ENCODE peak calls at places on chromosomes 7 and 10, in seven cellular contexts. One of them, this sample, is unnamed.

GRCh38 chr7:139753693-139754111 is 24.1 kb downstream of the HIPK2 start:
- DNase-seq in H1: no peak
- DNase-seq in K562: no peak
- DNase-seq in GM12878: no peak
- DNase-seq in HCT116: no peak
- DNase-seq in HepG2: no peak
- DNase-seq in SK-N-SH: no peak
- DNase-seq in this sample: no peak

GRCh38 chr10:62025901-62026879 is 124.7 kb downstream of the ARID5B start:
- DNase-seq in SK-N-SH: no peak
- DNase-seq in H1: no peak
- DNase-seq in GM12878: no peak
- DNase-seq in K562: no peak
- DNase-seq in HCT116: no peak
- DNase-seq in HepG2: no peak
- DNase-seq in this sample: no peak

GRCh38 chr7:132073920-132074589 is 502.2 kb downstream of the PLXNA4 start:
- DNase-seq in K562: no peak
- DNase-seq in HepG2: no peak
- DNase-seq in HCT116: no peak
- DNase-seq in SK-N-SH: no peak
- DNase-seq in H1: no peak
- DNase-seq in GM12878: no peak
- DNase-seq in this sample: no peak

GRCh38 chr7:106041140-106041717 is 70.9 kb downstream of the SYPL1 start:
- DNase-seq in H1: no peak
- DNase-seq in K562: peak
- DNase-seq in HCT116: peak
- DNase-seq in SK-N-SH: peak
- DNase-seq in HepG2: peak
- DNase-seq in GM12878: no peak
- DNase-seq in this sample: peak

GRCh38 chr10:92434385-92434784 is 139.5 kb downstream of the IDE start:
- DNase-seq in K562: no peak
- DNase-seq in SK-N-SH: no peak
- DNase-seq in HepG2: no peak
- DNase-seq in GM12878: no peak
- DNase-seq in HCT116: no peak
- DNase-seq in H1: no peak
- DNase-seq in this sample: no peak

GRCh38 chr7:116329845-116330503 is 119.6 kb downstream of the TES start:
- DNase-seq in HCT116: no peak
- DNase-seq in SK-N-SH: no peak
- DNase-seq in HepG2: no peak
- DNase-seq in GM12878: no peak
- DNase-seq in H1: no peak
- DNase-seq in K562: no peak
- DNase-seq in this sample: no peak

GRCh38 chr7:108246227-108246837 is 116.2 kb upstream of the LAMB4 start:
- DNase-seq in HCT116: peak
- DNase-seq in K562: peak
- DNase-seq in HepG2: peak
- DNase-seq in SK-N-SH: no peak
- DNase-seq in H1: peak
- DNase-seq in GM12878: peak
- DNase-seq in this sample: no peak

GRCh38 chr10:28120043-28120749 is 121.3 kb upstream of the ODAD2 start:
- DNase-seq in SK-N-SH: no peak
- DNase-seq in GM12878: no peak
- DNase-seq in HCT116: peak
- DNase-seq in H1: no peak
- DNase-seq in K562: no peak
- DNase-seq in HepG2: no peak
- DNase-seq in this sample: no peak

GRCh38 chr7:23700058-23700457 is 10.0 kb upstream of the STK31 start:
- DNase-seq in HepG2: no peak
- DNase-seq in K562: no peak
- DNase-seq in GM12878: no peak
- DNase-seq in SK-N-SH: peak
- DNase-seq in HCT116: no peak
- DNase-seq in H1: no peak
- DNase-seq in this sample: no peak

GRCh38 chr10:72015868-72016267 is 51.7 kb downstream of the CHST3 start:
- DNase-seq in H1: no peak
- DNase-seq in K562: no peak
- DNase-seq in HepG2: no peak
- DNase-seq in HCT116: no peak
- DNase-seq in GM12878: no peak
- DNase-seq in SK-N-SH: no peak
- DNase-seq in this sample: no peak

GRCh38 chr7:8283968-8284367 is 22.0 kb upstream of the ICA1 start:
- DNase-seq in GM12878: no peak
- DNase-seq in HepG2: no peak
- DNase-seq in HCT116: no peak
- DNase-seq in SK-N-SH: no peak
- DNase-seq in K562: no peak
- DNase-seq in H1: no peak
- DNase-seq in this sample: no peak

GRCh38 chr7:12637819-12638592 is 49.4 kb upstream of the ARL4A start:
- DNase-seq in K562: no peak
- DNase-seq in SK-N-SH: peak
- DNase-seq in GM12878: no peak
- DNase-seq in H1: no peak
- DNase-seq in HCT116: no peak
- DNase-seq in HepG2: no peak
- DNase-seq in this sample: no peak

GRCh38 chr7:158113321-158114025 is 474.1 kb downstream of the PTPRN2 start:
- DNase-seq in HepG2: no peak
- DNase-seq in K562: no peak
- DNase-seq in SK-N-SH: no peak
- DNase-seq in GM12878: no peak
- DNase-seq in H1: no peak
- DNase-seq in HCT116: no peak
- DNase-seq in this sample: no peak

GRCh38 chr7:41592794-41593193 is 110.1 kb downstream of the INHBA start:
- DNase-seq in K562: no peak
- DNase-seq in SK-N-SH: no peak
- DNase-seq in H1: no peak
- DNase-seq in HepG2: no peak
- DNase-seq in HCT116: no peak
- DNase-seq in GM12878: no peak
- DNase-seq in this sample: no peak

GRCh38 chr7:107690611-107691010 is 30.0 kb downstream of the SLC26A4 start:
- DNase-seq in GM12878: no peak
- DNase-seq in SK-N-SH: no peak
- DNase-seq in HepG2: no peak
- DNase-seq in HCT116: no peak
- DNase-seq in H1: no peak
- DNase-seq in K562: peak
- DNase-seq in this sample: no peak

GRCh38 chr10:6173203-6173602 is 29.5 kb upstream of the PFKFB3 start:
- DNase-seq in HepG2: peak
- DNase-seq in HCT116: no peak
- DNase-seq in K562: no peak
- DNase-seq in SK-N-SH: no peak
- DNase-seq in H1: no peak
- DNase-seq in GM12878: no peak
- DNase-seq in this sample: peak

DNA sequence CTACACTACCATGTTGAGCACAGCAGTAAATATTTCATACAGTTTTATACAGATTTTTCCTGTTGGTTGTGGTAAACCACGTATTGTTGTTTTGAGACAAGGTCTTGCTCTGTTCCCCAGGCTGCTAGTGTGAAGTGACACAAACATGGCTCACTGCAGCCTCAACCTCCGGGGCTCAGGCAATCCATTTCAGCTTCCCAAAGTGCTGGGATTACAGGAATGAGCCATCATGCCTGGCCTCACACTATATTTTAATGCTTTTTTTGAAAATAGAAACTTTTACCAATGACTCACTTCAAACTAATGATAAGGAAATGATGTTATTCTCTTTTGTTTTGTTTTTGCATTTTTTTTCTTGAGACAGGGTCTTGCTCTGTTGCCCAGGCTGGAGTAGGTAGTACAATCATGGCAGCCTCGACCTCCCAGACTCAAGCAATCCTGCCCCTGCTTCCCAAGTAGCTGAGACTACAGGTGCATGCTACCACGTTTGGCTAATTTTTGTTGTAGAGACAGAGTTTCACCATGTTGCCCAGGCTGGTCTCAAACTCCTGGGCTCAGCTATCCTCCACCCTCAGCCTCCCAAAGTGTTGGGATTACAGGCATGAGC is 210.6 kb downstream of the TPST1 start:
- DNase-seq in H1: no peak
- DNase-seq in HCT116: no peak
- DNase-seq in SK-N-SH: no peak
- DNase-seq in K562: no peak
- DNase-seq in HepG2: no peak
- DNase-seq in GM12878: no peak
- DNase-seq in this sample: no peak
- TF ChIP-seq JUND in H1: no peak
- TF ChIP-seq JUND in HCT116: no peak
- TF ChIP-seq JUND in SK-N-SH: no peak
- TF ChIP-seq JUND in K562: no peak
- TF ChIP-seq JUND in HepG2: no peak
- TF ChIP-seq JUND in GM12878: no peak
- TF ChIP-seq JUND in this sample: no peak

DNA sequence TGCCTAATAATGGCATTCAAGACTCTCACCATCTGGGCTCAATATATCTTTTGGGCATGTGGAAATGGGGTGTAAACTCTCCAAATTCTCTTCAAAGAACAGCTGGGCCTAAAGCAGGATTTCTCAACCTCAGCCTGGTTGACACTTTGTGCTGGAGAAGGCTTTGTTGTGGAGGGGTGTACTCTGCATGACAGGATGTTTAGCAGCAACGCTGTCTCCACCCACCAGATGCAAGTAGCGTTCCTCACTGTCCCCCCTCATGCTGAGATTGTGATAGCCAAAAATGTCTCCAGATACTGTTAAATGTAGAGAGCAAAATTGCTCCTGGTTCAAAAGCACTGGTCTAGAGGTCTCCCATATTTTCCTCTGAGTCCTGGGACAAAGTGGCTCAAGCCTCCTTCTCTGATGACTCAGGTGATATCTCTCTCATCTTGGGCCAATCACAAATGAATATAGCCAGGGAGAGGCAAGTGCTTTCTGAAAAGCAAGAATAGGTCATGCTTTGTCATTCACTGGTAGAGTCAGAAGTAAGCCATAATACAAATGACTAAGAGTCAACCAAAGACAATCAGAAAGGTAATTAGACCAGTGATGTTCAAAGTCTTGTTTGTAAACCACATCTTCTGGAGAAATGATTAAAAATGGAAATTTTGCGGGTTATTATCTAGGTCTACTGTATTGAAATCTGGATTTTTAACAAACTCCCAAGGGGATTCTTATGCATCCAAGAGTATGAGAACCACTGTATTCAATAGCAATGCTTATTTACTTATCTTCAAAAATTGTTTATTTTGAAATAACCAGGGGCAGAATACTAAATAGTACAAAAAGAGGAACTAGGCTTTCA is 330.8 kb downstream of the PTEN start:
- DNase-seq in SK-N-SH: no peak
- DNase-seq in K562: peak
- DNase-seq in GM12878: no peak
- DNase-seq in HCT116: peak
- DNase-seq in H1: no peak
- DNase-seq in HepG2: no peak
- DNase-seq in this sample: peak
- TF ChIP-seq JUND in SK-N-SH: no peak
- TF ChIP-seq JUND in K562: no peak
- TF ChIP-seq JUND in GM12878: no peak
- TF ChIP-seq JUND in HCT116: no peak
- TF ChIP-seq JUND in H1: no peak
- TF ChIP-seq JUND in HepG2: no peak
- TF ChIP-seq JUND in this sample: no peak

GRCh38 chr10:117364121-117364960 is 10.9 kb downstream of the PDZD8 start:
- DNase-seq in SK-N-SH: no peak
- DNase-seq in K562: no peak
- DNase-seq in HCT116: no peak
- DNase-seq in H1: no peak
- DNase-seq in HepG2: no peak
- DNase-seq in GM12878: no peak
- DNase-seq in this sample: no peak

GRCh38 chr10:117360016-117360415 is 15.2 kb downstream of the PDZD8 start:
- DNase-seq in GM12878: no peak
- DNase-seq in K562: no peak
- DNase-seq in SK-N-SH: no peak
- DNase-seq in H1: no peak
- DNase-seq in HCT116: no peak
- DNase-seq in HepG2: no peak
- DNase-seq in this sample: no peak

GRCh38 chr10:117362313-117362712 is 12.9 kb downstream of the PDZD8 start:
- DNase-seq in K562: no peak
- DNase-seq in HepG2: no peak
- DNase-seq in GM12878: no peak
- DNase-seq in H1: no peak
- DNase-seq in SK-N-SH: no peak
- DNase-seq in HCT116: no peak
- DNase-seq in this sample: no peak

GRCh38 chr10:117363027-117363426 is 12.2 kb downstream of the PDZD8 start:
- DNase-seq in GM12878: no peak
- DNase-seq in HepG2: no peak
- DNase-seq in K562: no peak
- DNase-seq in SK-N-SH: no peak
- DNase-seq in HCT116: no peak
- DNase-seq in H1: no peak
- DNase-seq in this sample: no peak

GRCh38 chr10:117360994-117361667 is 14.1 kb downstream of the PDZD8 start:
- DNase-seq in K562: no peak
- DNase-seq in H1: no peak
- DNase-seq in HepG2: peak
- DNase-seq in HCT116: no peak
- DNase-seq in GM12878: no peak
- DNase-seq in SK-N-SH: no peak
- DNase-seq in this sample: no peak
- TF ChIP-seq JUND in K562: no peak
- TF ChIP-seq JUND in H1: no peak
- TF ChIP-seq JUND in HepG2: no peak
- TF ChIP-seq JUND in HCT116: peak
- TF ChIP-seq JUND in GM12878: no peak
- TF ChIP-seq JUND in SK-N-SH: no peak
- TF ChIP-seq JUND in this sample: no peak

GRCh38 chr7:21454906-21455305 is 27.0 kb downstream of the SP4 start:
- DNase-seq in HepG2: no peak
- DNase-seq in K562: no peak
- DNase-seq in GM12878: no peak
- DNase-seq in HCT116: no peak
- DNase-seq in SK-N-SH: no peak
- DNase-seq in H1: no peak
- DNase-seq in this sample: no peak
- TF ChIP-seq JUND in HepG2: no peak
- TF ChIP-seq JUND in K562: no peak
- TF ChIP-seq JUND in GM12878: no peak
- TF ChIP-seq JUND in HCT116: no peak
- TF ChIP-seq JUND in SK-N-SH: no peak
- TF ChIP-seq JUND in H1: no peak
- TF ChIP-seq JUND in this sample: no peak

GRCh38 chr10:33484787-33485186 is 150.3 kb upstream of the NRP1 start:
- DNase-seq in H1: no peak
- DNase-seq in K562: no peak
- DNase-seq in SK-N-SH: no peak
- DNase-seq in HepG2: no peak
- DNase-seq in HCT116: no peak
- DNase-seq in GM12878: no peak
- DNase-seq in this sample: no peak
- TF ChIP-seq JUND in H1: peak
- TF ChIP-seq JUND in K562: no peak
- TF ChIP-seq JUND in SK-N-SH: no peak
- TF ChIP-seq JUND in HepG2: no peak
- TF ChIP-seq JUND in HCT116: no peak
- TF ChIP-seq JUND in GM12878: no peak
- TF ChIP-seq JUND in this sample: no peak

GRCh38 chr10:109838592-109839244 is 84.6 kb downstream of the XPNPEP1 start:
- DNase-seq in GM12878: no peak
- DNase-seq in HCT116: no peak
- DNase-seq in HepG2: peak
- DNase-seq in SK-N-SH: no peak
- DNase-seq in H1: no peak
- DNase-seq in K562: peak
- DNase-seq in this sample: no peak
- TF ChIP-seq JUND in GM12878: no peak
- TF ChIP-seq JUND in HCT116: no peak
- TF ChIP-seq JUND in HepG2: no peak
- TF ChIP-seq JUND in SK-N-SH: no peak
- TF ChIP-seq JUND in H1: no peak
- TF ChIP-seq JUND in K562: no peak
- TF ChIP-seq JUND in this sample: no peak